ENCODE peak calls at places on chromosomes 12 and 14, in eight cellular contexts. O is GM23338, N is transverse colon, J is HL-60, E is HepG2, C is stomach, R is breast epithelium, U is HCT116. F is an unnamed sample.

GRCh38 chr12:47882796-47883546 is 21.8 kb downstream of the VDR start:
- DNase-seq in O (peak), E (no peak), R (no peak), J (no peak), U (no peak), N (peak), C (peak), F (no peak)

GRCh38 chr12:5723711-5724252 is 221.3 kb downstream of the ANO2 start:
- DNase-seq in U (no peak), C (no peak), J (no peak), E (no peak), N (no peak), O (no peak), R (no peak), F (no peak)

GRCh38 chr14:58765375-58765774 is 127.6 kb downstream of the DACT1 start:
- DNase-seq in N (no peak), O (no peak), U (no peak), R (no peak), E (no peak), C (no peak), J (no peak), F (no peak)

GRCh38 chr14:68146812-68147211 is 327.2 kb downstream of the RAD51B start:
- DNase-seq in E (no peak), C (no peak), U (peak), R (no peak), J (no peak), O (no peak), N (no peak), F (no peak)

GRCh38 chr14:59305231-59305630 is 116.8 kb downstream of the DAAM1 start:
- DNase-seq in J (no peak), U (no peak), R (no peak), N (no peak), O (no peak), C (no peak), E (no peak), F (no peak)

GRCh38 chr14:89921346-89921745 is 33.2 kb downstream of the EFCAB11 start:
- DNase-seq in E (no peak), U (no peak), R (no peak), N (no peak), C (no peak), O (no peak), J (no peak), F (no peak)

GRCh38 chr14:67650694-67651093 is 23.7 kb downstream of the VTI1B start:
- DNase-seq in J (no peak), O (no peak), R (no peak), U (no peak), C (no peak), N (no peak), E (no peak), F (no peak)

GRCh38 chr12:111756196-111756595 is 10.5 kb upstream of the ALDH2 start:
- DNase-seq in U (no peak), O (no peak), C (no peak), N (no peak), R (no peak), E (no peak), J (no peak), F (no peak)

GRCh38 chr12:109783135-109783964 is 49.8 kb downstream of the TRPV4 start:
- DNase-seq in O (no peak), J (no peak), R (no peak), U (no peak), C (no peak), N (no peak), E (no peak), F (no peak)

GRCh38 chr12:132586929-132587328 is 23.5 kb downstream of the LRCOL1 start:
- DNase-seq in J (no peak), C (no peak), U (no peak), N (no peak), R (no peak), O (no peak), E (no peak), F (no peak)

GRCh38 chr14:24425704-24426103 is 3.8 kb downstream of the CBLN3 start:
- DNase-seq in U (no peak), O (no peak), N (no peak), R (no peak), C (no peak), E (peak), J (no peak), F (no peak)

GRCh38 chr14:25048170-25049126 is 1.5 kb downstream of the STXBP6 start:
- DNase-seq in C (peak), J (no peak), R (no peak), U (no peak), N (peak), E (no peak), O (peak), F (peak)

GRCh38 chr12:128570191-128571065 is 253.3 kb downstream of the SLC15A4 start:
- DNase-seq in O (no peak), U (no peak), E (no peak), R (no peak), J (no peak), C (no peak), N (peak), F (no peak)

GRCh38 chr14:59632381-59632780 is 55.8 kb upstream of the CCDC175 start:
- DNase-seq in O (peak), R (no peak), J (no peak), E (peak), N (peak), C (peak), U (peak), F (no peak)

GRCh38 chr12:68911197-68911718 is 21.7 kb downstream of the CPM start:
- DNase-seq in E (no peak), R (no peak), N (no peak), C (no peak), O (no peak), U (no peak), J (no peak), F (no peak)

GRCh38 chr12:89469361-89469760 is 55.2 kb downstream of the GALNT4 start:
- DNase-seq in R (no peak), C (no peak), U (no peak), J (no peak), N (no peak), E (no peak), O (no peak), F (no peak)

GRCh38 chr14:41606249-41607118 is at the start of gene LRFN5:
- DNase-seq in R (no peak), O (peak), N (no peak), E (no peak), U (no peak), C (no peak), J (no peak), F (no peak)

GRCh38 chr12:110739894-110740293 is 2.8 kb downstream of the PPP1CC start:
- DNase-seq in U (no peak), R (no peak), O (no peak), E (no peak), C (no peak), N (no peak), J (no peak), F (no peak)

GRCh38 chr14:74140374-74140850 is 55.7 kb downstream of the LIN52 start:
- DNase-seq in E (no peak), R (no peak), N (peak), J (no peak), U (no peak), C (no peak), O (peak), F (peak)

GRCh38 chr12:131865196-131865875 is 29.1 kb upstream of the ULK1 start:
- DNase-seq in C (no peak), N (no peak), R (no peak), U (peak), E (no peak), J (no peak), O (no peak), F (peak)

GRCh38 chr12:84492381-84492883 is 420.2 kb downstream of the SLC6A15 start:
- DNase-seq in C (no peak), J (no peak), N (no peak), O (no peak), E (no peak), U (no peak), R (no peak), F (no peak)

GRCh38 chr12:112839386-112839972 is 47.9 kb downstream of the RPH3A start:
- DNase-seq in N (no peak), C (no peak), R (no peak), E (peak), U (no peak), O (peak), J (no peak), F (peak)

GRCh38 chr14:59688224-59689170 is 111.9 kb upstream of the CCDC175 start:
- DNase-seq in U (peak), R (no peak), N (peak), O (peak), J (no peak), C (peak), E (peak), F (no peak)

GRCh38 chr14:85315891-85316290 is 214.1 kb upstream of the FLRT2 start:
- DNase-seq in C (no peak), R (no peak), O (no peak), E (no peak), N (no peak), U (no peak), J (no peak), F (no peak)

GRCh38 chr12:51326762-51327439 is 2.9 kb upstream of the BIN2 start:
- DNase-seq in R (no peak), E (no peak), O (no peak), J (peak), U (no peak), N (no peak), C (no peak), F (no peak)

GRCh38 chr14:89634037-89634436 is 217.0 kb upstream of the FOXN3 start:
- DNase-seq in J (no peak), C (no peak), O (no peak), R (no peak), U (no peak), N (no peak), E (no peak), F (no peak)

GRCh38 chr12:80864046-80864735 is 73.5 kb downstream of the LIN7A start:
- DNase-seq in E (no peak), U (no peak), R (no peak), N (no peak), O (no peak), J (no peak), C (no peak), F (no peak)

GRCh38 chr12:80861636-80862378 is 75.9 kb downstream of the LIN7A start:
- DNase-seq in N (no peak), U (no peak), E (no peak), O (no peak), R (no peak), C (no peak), J (peak), F (no peak)

GRCh38 chr12:80860206-80860605 is 77.5 kb downstream of the LIN7A start:
- DNase-seq in C (no peak), U (no peak), R (no peak), N (no peak), J (no peak), O (no peak), E (no peak), F (no peak)

GRCh38 chr12:80860928-80861327 is 76.8 kb downstream of the LIN7A start:
- DNase-seq in C (no peak), J (no peak), N (no peak), O (no peak), R (no peak), U (no peak), E (no peak), F (no peak)

GRCh38 chr12:80862606-80863005 is 75.1 kb downstream of the LIN7A start:
- DNase-seq in U (no peak), J (no peak), R (no peak), N (no peak), E (no peak), C (no peak), O (no peak), F (no peak)
- TF ChIP-seq POLR2AphosphoS5 in U (no peak), J (no peak), R (no peak), N (no peak), E (no peak), C (no peak), O (no peak), F (no peak)

GRCh38 chr14:99562848-99563748 is 40.9 kb downstream of the CCDC85C start:
- DNase-seq in R (peak), C (peak), J (no peak), U (no peak), O (peak), N (peak), E (peak), F (no peak)
- TF ChIP-seq CTCF in R (peak), C (peak), J (no peak), U (no peak), O (peak), N (peak), E (peak), F (peak)

GRCh38 chr12:1222858-1223644 is 232.0 kb downstream of the ERC1 start:
- DNase-seq in J (no peak), N (no peak), E (no peak), U (no peak), O (no peak), R (no peak), C (no peak), F (no peak)
- TF ChIP-seq POLR2AphosphoS5 in J (no peak), N (no peak), E (no peak), U (no peak), O (no peak), R (no peak), C (no peak), F (no peak)

DNA sequence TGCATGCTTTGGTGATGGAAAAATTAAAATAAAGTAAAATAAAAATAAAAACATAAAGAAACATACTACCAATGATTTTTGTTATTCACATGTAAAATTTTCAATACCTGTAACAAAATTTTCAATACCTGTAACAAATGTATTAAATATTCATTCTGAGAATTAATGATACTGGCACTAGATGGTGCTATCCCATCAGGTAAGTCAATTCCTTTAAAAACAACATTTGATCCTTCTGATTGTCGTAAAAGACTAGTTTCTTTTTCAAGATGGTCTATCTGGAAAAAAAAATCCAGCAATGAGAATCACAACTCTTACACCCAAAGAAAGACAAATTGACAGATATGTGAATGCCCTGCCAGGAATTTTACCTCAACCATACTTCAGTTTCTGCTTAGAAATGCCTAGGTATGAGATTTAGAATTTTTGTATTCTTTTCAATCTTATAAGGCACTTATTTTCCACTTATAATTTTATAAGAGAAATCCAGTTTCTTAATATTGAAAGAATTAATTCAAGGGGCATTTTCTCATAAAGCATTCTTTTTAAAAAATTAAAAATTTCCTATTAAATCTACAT is 30.7 kb downstream of the CEP290 start:
- DNase-seq in J (peak), O (peak), C (no peak), U (peak), R (no peak), E (peak), N (no peak), F (no peak)
- TF ChIP-seq CTCF in J (no peak), O (peak), C (no peak), U (peak), R (peak), E (peak), N (peak), F (peak)

GRCh38 chr12:95088339-95088738 is 14.9 kb upstream of the NR2C1 start:
- DNase-seq in E (no peak), N (no peak), U (no peak), C (no peak), R (no peak), O (no peak), J (no peak), F (no peak)

GRCh38 chr12:95085612-95086011 is 12.2 kb upstream of the NR2C1 start:
- DNase-seq in O (no peak), U (no peak), C (no peak), R (no peak), E (peak), N (no peak), J (no peak), F (no peak)

GRCh38 chr12:95083471-95083870 is 10.1 kb upstream of the NR2C1 start:
- DNase-seq in R (no peak), N (no peak), E (no peak), C (no peak), J (no peak), O (no peak), U (no peak), F (no peak)

GRCh38 chr12:95083938-95084337 is 10.5 kb upstream of the NR2C1 start:
- DNase-seq in N (no peak), O (peak), U (no peak), R (no peak), E (no peak), J (no peak), C (no peak), F (no peak)
- TF ChIP-seq POLR2AphosphoS5 in N (peak), O (no peak), U (no peak), R (no peak), E (no peak), J (no peak), C (peak), F (no peak)

GRCh38 chr14:34098985-34099349 is 148.1 kb upstream of the EGLN3 start:
- DNase-seq in J (no peak), O (no peak), U (no peak), E (no peak), R (no peak), N (no peak), C (no peak), F (no peak)
- TF ChIP-seq CTCF in J (no peak), O (no peak), U (no peak), E (no peak), R (no peak), N (no peak), C (no peak), F (no peak)

F was measured in suprapubic skin.